ENCODE peak calls at places on chromosomes 3 and 15, in five cellular contexts. Z, B, H, V and A are unnamed samples.

GRCh38 chr3:45640091-45640507 is 45.5 kb downstream of the LIMD1 start:
- DNase-seq in Z (no peak), B (no peak), H (no peak), V (no peak), A (no peak)

GRCh38 chr3:59426851-59427565 is 377.2 kb upstream of the CFAP20DC start:
- DNase-seq in Z (no peak), B (no peak), H (no peak), V (no peak), A (no peak)

GRCh38 chr3:194086251-194087075 is 49.5 kb upstream of the HES1 start:
- DNase-seq in Z (no peak), B (no peak), H (no peak), V (no peak), A (no peak)

GRCh38 chr3:11910971-11911531 is 64.4 kb upstream of the TAMM41 start:
- DNase-seq in Z (peak; percentile 24), B (no peak), H (no peak), V (no peak), A (no peak)

GRCh38 chr3:59985643-59986200 is 935.9 kb upstream of the CFAP20DC start:
- DNase-seq in Z (no peak), B (peak; percentile 4), H (no peak), V (no peak), A (no peak)

GRCh38 chr15:101138086-101138660 is 113.7 kb downstream of the CHSY1 start:
- DNase-seq in Z (no peak), B (no peak), H (no peak), V (no peak), A (no peak)

GRCh38 chr3:49175530-49175929 is 4.1 kb downstream of the KLHDC8B start:
- DNase-seq in Z (no peak), B (no peak), H (no peak), V (no peak), A (no peak)

GRCh38 chr3:106508331-106508893 is 639.6 kb upstream of the CBLB start:
- DNase-seq in Z (no peak), B (no peak), H (no peak), V (no peak), A (no peak)

GRCh38 chr3:57796261-57796660 is 40.2 kb downstream of the SLMAP start:
- DNase-seq in Z (no peak), B (no peak), H (no peak), V (no peak), A (no peak)

GRCh38 chr3:31562525-31562924 is 29.8 kb downstream of the STT3B start:
- DNase-seq in Z (no peak), B (peak; percentile 23), H (no peak), V (peak; percentile 66), A (peak; percentile 45)

GRCh38 chr3:187955076-187955952 is 198.6 kb upstream of the LPP start:
- DNase-seq in Z (peak; percentile 64), B (no peak), H (peak; percentile 32), V (no peak), A (no peak)

GRCh38 chr3:172260381-172260780 is 187.9 kb downstream of the GHSR start:
- DNase-seq in Z (no peak), B (no peak), H (peak; percentile 42), V (no peak), A (no peak)

GRCh38 chr3:128486692-128487537 is 6.1 kb downstream of the GATA2 start:
- DNase-seq in Z (no peak), B (no peak), H (no peak), V (no peak), A (no peak)

GRCh38 chr3:180183346-180183745 is 146.6 kb upstream of the PEX5L start:
- DNase-seq in Z (no peak), B (no peak), H (no peak), V (no peak), A (no peak)

GRCh38 chr3:105647047-105647446 is 221.8 kb downstream of the CBLB start:
- DNase-seq in Z (no peak), B (no peak), H (peak; percentile 81), V (no peak), A (no peak)

GRCh38 chr3:133058243-133058642 is 20.1 kb downstream of the TMEM108 start:
- DNase-seq in Z (no peak), B (no peak), H (no peak), V (no peak), A (no peak)

GRCh38 chr3:147672035-147672434 is 262.9 kb downstream of the ZIC1 start:
- DNase-seq in Z (no peak), B (no peak), H (no peak), V (no peak), A (no peak)

GRCh38 chr3:42763023-42763422 is 10.0 kb downstream of the CCDC13 start:
- DNase-seq in Z (no peak), B (peak; percentile 2), H (no peak), V (no peak), A (no peak)

GRCh38 chr15:24848050-24848449 is 106.7 kb upstream of the SNRPN start:
- DNase-seq in Z (no peak), B (no peak), H (peak; percentile 35), V (no peak), A (no peak)

GRCh38 chr15:63291507-63291906 is 14.1 kb downstream of the APH1B start:
- DNase-seq in Z (no peak), B (no peak), H (no peak), V (no peak), A (no peak)

GRCh38 chr3:114839476-114839875 is 307.6 kb downstream of the ZBTB20 start:
- DNase-seq in Z (no peak), B (no peak), H (no peak), V (no peak), A (no peak)

GRCh38 chr3:52521488-52521824 is 12.2 kb downstream of the NT5DC2 start:
- DNase-seq in Z (peak; percentile 45), B (no peak), H (no peak), V (no peak), A (no peak)

GRCh38 chr3:97687734-97688133 is 76.8 kb upstream of the ARL6 start:
- DNase-seq in Z (no peak), B (no peak), H (no peak), V (peak; percentile 47), A (no peak)

GRCh38 chr3:174951023-174951422 is 91.9 kb downstream of the NAALADL2 start:
- DNase-seq in Z (no peak), B (no peak), H (no peak), V (no peak), A (no peak)

GRCh38 chr3:130480736-130481135 is 36.2 kb upstream of the COL6A6 start:
- DNase-seq in Z (no peak), B (no peak), H (peak; percentile 15), V (peak; percentile 35), A (no peak)

GRCh38 chr3:130582457-130583155 is 65.6 kb downstream of the COL6A6 start:
- DNase-seq in Z (no peak), B (no peak), H (no peak), V (no peak), A (no peak)

GRCh38 chr3:73036694-73037368 is 24.6 kb upstream of the EBLN2 start:
- DNase-seq in Z (no peak), B (no peak), H (no peak), V (no peak), A (no peak)

GRCh38 chr15:89105147-89105546 is 16.9 kb downstream of the ABHD2 start:
- DNase-seq in Z (no peak), B (no peak), H (no peak), V (no peak), A (no peak)
- H3K4me1 ChIP-seq in Z (no peaks in the 10 kb centered on the region), B (no peaks in the 10 kb centered on the region), H (peaks cover 83% of the 10 kb centered on the region), V (no peaks in the 10 kb centered on the region), A (peaks cover 13% of the 10 kb centered on the region)

GRCh38 chr15:69160976-69161877 is 792 bp downstream of the GLCE start:
- DNase-seq in Z (peak; percentile 69), B (peak; percentile 45), H (peak; percentile 51), V (no peak), A (peak; percentile 26)
- H3K27ac ChIP-seq in Z (peak overlapping the region; percentile 51), B (no peak overlapping the region), H (no peak overlapping the region), V (no peak overlapping the region), A (peak overlapping the region; percentile 65)

GRCh38 chr15:67110400-67110799 is 45.0 kb downstream of the SMAD3 start:
- DNase-seq in Z (no peak), B (peak; percentile 69), H (no peak), V (no peak), A (no peak)
- H3K4me1 ChIP-seq in Z (peaks cover 3% of the 10 kb centered on the region), B (peaks cover 80% of the 10 kb centered on the region), H (peaks cover 51% of the 10 kb centered on the region), V (peaks cover 1% of the 10 kb centered on the region), A (peaks cover 85% of the 10 kb centered on the region)

GRCh38 chr15:41795996-41796395 is 21.7 kb downstream of the MAPKBP1 start:
- DNase-seq in Z (no peak), B (no peak), H (no peak), V (no peak), A (no peak)
- H3K27ac ChIP-seq in Z (no peak overlapping the region), B (peak overlapping the region; percentile 56), H (no peak overlapping the region), V (no peak overlapping the region), A (no peak overlapping the region)

GRCh38 chr3:23623841-23624240 is 181.9 kb upstream of the UBE2E1 start:
- DNase-seq in Z (no peak), B (no peak), H (no peak), V (no peak), A (no peak)
- H3K4me1 ChIP-seq in Z (no peaks in the 10 kb centered on the region), B (no peaks in the 10 kb centered on the region), H (no peaks in the 10 kb centered on the region), V (no peaks in the 10 kb centered on the region), A (no peaks in the 10 kb centered on the region)